ENCODE peak calls at places on chromosomes 12 and 14, in seven cellular contexts. I, X, C, S, B, J and T are unnamed samples.

GRCh38 chr12:101634724-101635123 is 40.0 kb downstream of the MYBPC1 start:
- DNase-seq in X (no peak), B (no peak), C (no peak), J (no peak), S (no peak), I (no peak), T (no peak)

GRCh38 chr12:25866586-25867378 is 91.7 kb upstream of the RASSF8 start:
- DNase-seq in S (no peak), B (no peak), J (no peak), I (no peak), C (no peak), X (no peak), T (no peak)

GRCh38 chr12:58750484-58750883 is 169.8 kb downstream of the LRIG3 start:
- DNase-seq in I (no peak), B (peak), S (peak), C (no peak), X (peak), J (no peak), T (peak)

GRCh38 chr14:80388980-80389711 is 177.8 kb upstream of the DIO2 start:
- DNase-seq in X (peak), B (peak), S (peak), J (no peak), C (no peak), I (no peak), T (peak)

GRCh38 chr12:129150721-129151120 is 297.4 kb downstream of the GLT1D1 start:
- DNase-seq in I (no peak), S (no peak), C (no peak), X (no peak), J (no peak), B (no peak), T (no peak)

GRCh38 chr12:80713419-80713818 is 3.3 kb upstream of the MYF5 start:
- DNase-seq in C (no peak), I (no peak), X (no peak), B (no peak), J (no peak), S (no peak), T (no peak)

GRCh38 chr14:21241218-21241819 is 27.9 kb downstream of the HNRNPC start:
- DNase-seq in X (peak), B (peak), I (no peak), C (no peak), J (no peak), S (peak), T (no peak)

GRCh38 chr12:96334502-96334901 is 65.7 kb downstream of the CDK17 start:
- DNase-seq in X (no peak), S (no peak), B (no peak), J (no peak), I (no peak), C (no peak), T (no peak)

GRCh38 chr12:62123721-62124203 is 136.4 kb upstream of the USP15 start:
- DNase-seq in B (peak), X (peak), C (peak), S (peak), J (peak), I (no peak), T (peak)

GRCh38 chr14:30234966-30235365 is 307.3 kb upstream of the PRKD1 start:
- DNase-seq in C (no peak), S (no peak), B (no peak), I (no peak), X (peak), J (no peak), T (no peak)

GRCh38 chr12:70247653-70248199 is 4.5 kb downstream of the CNOT2 start:
- DNase-seq in X (no peak), J (no peak), I (no peak), C (no peak), B (peak), S (no peak), T (no peak)

GRCh38 chr14:49962616-49963015 is 69.7 kb downstream of the ARF6 start:
- DNase-seq in X (no peak), I (peak), C (no peak), S (no peak), B (peak), J (no peak), T (peak)

GRCh38 chr12:104655059-104655609 is 198.4 kb downstream of the CHST11 start:
- DNase-seq in I (no peak), C (no peak), S (no peak), B (no peak), X (no peak), J (peak), T (no peak)

GRCh38 chr12:19209636-19210035 is 80.1 kb downstream of the PLEKHA5 start:
- DNase-seq in J (no peak), I (no peak), C (no peak), B (no peak), S (no peak), X (no peak), T (no peak)

GRCh38 chr14:61573321-61573720 is 122.0 kb upstream of the HIF1A start:
- DNase-seq in I (no peak), S (no peak), C (no peak), B (peak), J (no peak), X (no peak), T (peak)

GRCh38 chr12:51389302-51389999 is 1.8 kb downstream of the GALNT6 start:
- DNase-seq in J (no peak), B (peak), C (peak), I (no peak), S (no peak), X (peak), T (peak)

GRCh38 chr14:95533391-95533821 is 1.4 kb upstream of the GLRX5 start:
- DNase-seq in C (no peak), J (no peak), S (peak), B (peak), I (no peak), X (no peak), T (no peak)

GRCh38 chr12:121799175-121799841 is 4.5 kb upstream of the SETD1B start:
- DNase-seq in C (peak), B (peak), J (peak), X (peak), S (peak), I (peak), T (peak)

GRCh38 chr14:34665785-34666425 is 36.0 kb upstream of the SNX6 start:
- DNase-seq in S (peak), I (no peak), B (peak), C (no peak), X (peak), J (no peak), T (peak)

GRCh38 chr12:71636704-71637115 is 26.9 kb downstream of the ZFC3H1 start:
- DNase-seq in X (peak), J (peak), S (peak), C (no peak), B (peak), I (no peak), T (no peak)

GRCh38 chr12:68455676-68456345 is 123.6 kb upstream of the MDM1 start:
- DNase-seq in J (no peak), C (peak), B (no peak), I (no peak), X (peak), S (no peak), T (no peak)

GRCh38 chr12:28998662-28999120 is 150.4 kb upstream of the FAR2 start:
- DNase-seq in S (peak), I (no peak), B (peak), J (no peak), C (no peak), X (peak), T (no peak)

GRCh38 chr14:33862261-33862802 is 88.5 kb downstream of the EGLN3 start:
- DNase-seq in X (no peak), S (no peak), I (no peak), C (no peak), B (no peak), J (no peak), T (no peak)

GRCh38 chr12:78392918-78393317 is 471.7 kb upstream of the SYT1 start:
- DNase-seq in B (peak), C (no peak), X (peak), I (no peak), J (no peak), S (peak), T (no peak)

GRCh38 chr14:24269910-24270536 is 1.4 kb downstream of the RABGGTA start:
- DNase-seq in X (no peak), S (no peak), B (no peak), I (peak), J (no peak), C (no peak), T (no peak)
- H3K4me3 ChIP-seq in X (no peak), S (no peak), B (no peak), I (no peak), J (no peak), C (no peak), T (no peak)

GRCh38 chr14:89417469-89418225 is 614 bp upstream of the FOXN3 start:
- DNase-seq in I (peak), X (peak), C (peak), S (peak), B (peak), J (peak), T (peak)
- H3K4me3 ChIP-seq in I (peak), X (peak), C (peak), S (peak), B (peak), J (peak), T (peak)

DNA sequence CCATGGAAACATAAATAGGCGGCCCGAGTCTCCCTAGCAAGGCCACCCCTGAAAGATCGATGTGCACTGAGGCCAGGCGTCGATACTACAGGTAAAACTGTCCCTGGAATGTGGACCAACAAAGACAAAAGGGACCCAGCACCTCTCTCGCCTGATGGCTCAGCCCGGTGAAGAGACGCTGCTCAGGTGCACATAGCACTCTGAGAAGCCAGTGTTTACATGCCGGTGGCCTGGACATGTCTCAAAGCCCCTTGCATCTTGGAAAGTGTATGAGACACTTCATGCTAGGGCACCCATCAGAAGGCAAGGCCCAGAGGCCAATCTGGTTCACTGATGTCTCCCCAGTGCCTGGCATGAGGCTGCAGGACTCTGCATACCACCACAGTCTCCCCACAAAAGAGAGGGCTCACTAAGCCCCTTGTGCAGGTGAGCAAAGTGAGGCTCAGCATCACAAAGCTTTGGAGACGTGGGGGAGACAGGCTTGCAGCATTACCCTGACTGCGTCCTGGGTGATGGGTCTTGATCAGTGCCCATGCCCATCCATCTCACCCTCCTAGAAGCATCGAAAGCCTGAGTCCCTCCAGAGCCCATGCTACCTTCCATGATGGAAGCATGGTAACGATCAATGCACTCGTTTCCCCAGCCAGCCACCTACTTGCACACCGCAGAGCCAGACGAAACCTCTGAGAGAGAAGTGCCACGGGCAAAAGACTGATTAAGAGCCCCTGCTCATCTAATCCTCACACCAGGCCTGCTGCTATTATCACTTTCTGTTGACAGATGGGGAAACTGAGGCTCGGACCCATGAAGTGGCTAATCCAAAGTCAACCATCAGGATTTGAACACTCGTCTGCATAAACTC is 16.1 kb downstream of the BCL11B start:
- DNase-seq in C (no peak), S (no peak), B (no peak), J (no peak), I (no peak), X (no peak), T (no peak)
- H3K4me3 ChIP-seq in C (peak), S (no peak), B (no peak), J (no peak), I (no peak), X (no peak), T (no peak)

DNA sequence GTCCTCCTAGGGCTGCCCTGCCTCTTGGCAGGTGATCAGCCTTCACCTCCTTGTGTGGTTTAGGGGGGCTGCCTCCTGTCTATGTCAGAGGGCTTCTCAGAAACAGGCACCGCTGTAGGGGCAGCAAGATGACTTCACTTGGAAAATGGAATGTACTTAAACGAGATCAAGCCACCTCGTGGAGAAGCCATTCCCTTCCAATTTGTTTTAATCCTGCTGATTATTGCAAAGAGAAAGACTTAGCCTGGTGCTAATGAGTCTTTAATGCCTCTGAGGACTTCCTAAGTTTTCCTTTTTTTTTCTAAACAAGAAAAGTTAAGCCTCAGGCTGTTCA is 62.3 kb upstream of the RFLNA start:
- DNase-seq in C (no peak), J (no peak), X (no peak), S (no peak), I (no peak), B (no peak), T (no peak)
- H3K4me3 ChIP-seq in C (no peak), J (no peak), X (no peak), S (no peak), I (no peak), B (no peak), T (no peak)

GRCh38 chr12:118359541-118359915 is 13.2 kb downstream of the TAOK3 start:
- DNase-seq in S (no peak), I (no peak), J (no peak), X (no peak), C (peak), B (no peak), T (no peak)

GRCh38 chr12:118357327-118358007 is 15.2 kb downstream of the TAOK3 start:
- DNase-seq in X (peak), B (peak), J (no peak), I (no peak), C (peak), S (peak), T (no peak)

GRCh38 chr12:118356809-118357326 is 15.8 kb downstream of the TAOK3 start:
- DNase-seq in B (peak), I (no peak), S (peak), X (peak), C (no peak), J (no peak), T (no peak)

GRCh38 chr12:118358607-118359540 is 13.8 kb downstream of the TAOK3 start:
- DNase-seq in C (no peak), X (no peak), J (no peak), B (no peak), S (no peak), I (no peak), T (no peak)

DNA sequence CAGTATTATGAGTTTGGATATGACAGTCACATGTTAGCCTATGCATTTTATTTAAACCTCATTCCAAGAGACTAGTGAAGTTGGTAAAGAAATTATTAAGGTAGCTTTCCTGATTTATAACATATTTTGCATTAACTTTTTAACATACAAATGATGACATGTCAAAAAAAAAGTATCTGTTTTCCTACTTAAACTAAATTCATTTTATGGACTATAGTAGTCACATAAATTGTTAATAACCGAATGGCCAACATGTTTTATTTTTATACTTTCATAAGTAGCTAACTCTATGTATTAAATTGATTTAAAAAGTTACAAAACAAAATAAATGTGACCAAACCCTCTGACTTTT is 14.7 kb downstream of the TAOK3 start:
- DNase-seq in C (no peak), J (no peak), I (no peak), S (no peak), B (no peak), X (no peak), T (no peak)
- H3K4me3 ChIP-seq in C (peak), J (no peak), I (no peak), S (no peak), B (peak), X (no peak), T (peak)

GRCh38 chr14:67817750-67818438 is 1.5 kb upstream of the ZFYVE26 start:
- DNase-seq in S (no peak), J (no peak), B (no peak), C (no peak), X (no peak), I (no peak), T (no peak)
- H3K4me3 ChIP-seq in S (no peak), J (no peak), B (no peak), C (no peak), X (no peak), I (no peak), T (no peak)

GRCh38 chr14:88322505-88323085 is 474 bp downstream of the KCNK10 start:
- DNase-seq in S (no peak), B (no peak), J (peak), C (no peak), X (no peak), I (no peak), T (no peak)
- H3K4me3 ChIP-seq in S (peak), B (peak), J (peak), C (no peak), X (peak), I (peak), T (no peak)

GRCh38 chr14:54902521-54903420 is at the start of gene GCH1:
- DNase-seq in I (peak), C (peak), J (peak), X (peak), B (peak), S (peak), T (peak)
- H3K4me3 ChIP-seq in I (peak), C (peak), J (peak), X (peak), B (peak), S (peak), T (peak)

GRCh38 chr12:778615-779014 is 26.2 kb downstream of the WNK1 start:
- DNase-seq in S (no peak), B (no peak), C (no peak), J (no peak), X (no peak), I (no peak), T (no peak)

GRCh38 chr12:779745-780734 is 27.7 kb downstream of the WNK1 start:
- DNase-seq in X (peak), J (no peak), B (peak), C (no peak), I (no peak), S (peak), T (no peak)

GRCh38 chr12:777550-778047 is 25.2 kb downstream of the WNK1 start:
- DNase-seq in X (no peak), I (no peak), J (no peak), C (no peak), S (no peak), B (no peak), T (no peak)

DNA sequence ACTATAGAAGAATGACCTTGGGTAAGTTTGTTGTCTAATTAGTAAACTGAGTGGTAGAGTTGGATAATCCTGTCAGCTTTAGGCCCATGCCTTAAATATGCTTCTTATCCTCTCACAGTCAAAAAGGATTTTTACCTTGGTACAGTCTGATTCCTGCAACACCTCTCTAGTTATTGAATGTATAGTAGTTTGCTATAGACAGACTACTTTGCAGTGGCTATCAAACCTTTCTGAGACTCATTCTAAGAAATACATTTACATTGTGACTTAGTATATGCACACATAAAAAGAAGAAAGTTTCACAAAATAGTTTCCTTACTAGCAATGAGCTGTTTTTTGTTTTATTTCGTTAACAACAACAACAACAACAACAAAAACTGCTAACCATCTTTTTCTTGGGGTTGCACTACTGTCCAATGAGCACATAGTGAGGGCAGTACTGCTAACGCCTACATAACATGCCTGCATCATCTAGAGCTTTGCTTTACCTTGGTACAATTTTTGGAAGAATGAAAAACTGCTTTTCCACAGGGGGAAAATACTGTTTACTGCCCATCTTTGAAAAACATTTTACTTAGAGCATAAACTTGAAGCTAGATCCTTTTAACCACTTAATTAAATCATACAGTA is 28.5 kb downstream of the WNK1 start:
- DNase-seq in X (no peak), I (no peak), C (no peak), B (peak), S (no peak), J (no peak), T (no peak)
- H3K4me3 ChIP-seq in X (no peak), I (no peak), C (no peak), B (peak), S (no peak), J (no peak), T (no peak)

GRCh38 chr12:66014818-66015217 is 115.7 kb downstream of the LLPH start:
- DNase-seq in C (no peak), X (peak), B (peak), I (no peak), S (peak), J (no peak), T (peak)
- H3K4me3 ChIP-seq in C (no peak), X (no peak), B (no peak), I (no peak), S (no peak), J (no peak), T (no peak)